ENCODE peak calls at places on chromosomes 11 and 22, in seven cellular contexts. X is PC-3, K is colonic mucosa, I is heart right ventricle, H is endodermal cell, U is cardiac muscle cell, B is osteoblast. M is an unnamed sample.

GRCh38 chr22:36163497-36163896 is 2.9 kb upstream of the APOL3 start:
- DNase-seq in B (no peak), I (no peak), H (no peak), X (no peak), U (no peak), K (no peak), M (no peak)

GRCh38 chr22:32852346-32853251 is 51.1 kb downstream of the TIMP3 start:
- DNase-seq in U (peak; percentile 72), K (peak; percentile 43), H (no peak), B (no peak), X (no peak), I (peak; percentile 76), M (no peak)

GRCh38 chr11:3221408-3222002 is 2.9 kb upstream of the MRGPRG start:
- DNase-seq in K (peak; percentile 15), H (no peak), U (no peak), X (no peak), I (peak; percentile 7), B (peak; percentile 87), M (no peak)

GRCh38 chr11:127259118-127259517 is 258.5 kb upstream of the KIRREL3 start:
- DNase-seq in I (no peak), H (no peak), X (no peak), B (no peak), K (no peak), U (no peak), M (no peak)

GRCh38 chr11:95335989-95336388 is 105.0 kb upstream of the SESN3 start:
- DNase-seq in H (peak; percentile 55), I (no peak), X (no peak), U (no peak), B (no peak), K (no peak), M (no peak)

GRCh38 chr11:71251761-71252433 is 480 bp downstream of the SHANK2 start:
- DNase-seq in I (peak; percentile 19), X (peak; percentile 59), U (peak; percentile 13), K (peak; percentile 55), H (peak; percentile 89), B (peak; percentile 89), M (peak; percentile 83)

GRCh38 chr11:60775420-60775961 is 9.6 kb upstream of the MS4A10 start:
- DNase-seq in X (peak; percentile 97), H (peak; percentile 96), I (peak; percentile 60), U (peak; percentile 96), B (peak; percentile 97), K (peak; percentile 84), M (peak; percentile 85)

GRCh38 chr11:70661763-70662501 is 263.6 kb downstream of the CTTN start:
- DNase-seq in K (no peak), I (no peak), H (peak; percentile 77), U (peak; percentile 22), X (no peak), B (peak; percentile 97), M (no peak)

GRCh38 chr11:8925711-8926110 is 7.0 kb downstream of the C11orf16 start:
- DNase-seq in B (no peak), X (no peak), I (no peak), H (no peak), K (no peak), U (no peak), M (no peak)

GRCh38 chr11:120376547-120377182 is 40.5 kb downstream of the ARHGEF12 start:
- DNase-seq in B (no peak), U (no peak), I (no peak), H (no peak), K (no peak), X (no peak), M (no peak)

GRCh38 chr11:128579790-128580504 is 7.4 kb downstream of the ETS1 start:
- DNase-seq in B (peak; percentile 36), K (no peak), U (no peak), X (peak; percentile 51), I (no peak), H (no peak), M (no peak)

GRCh38 chr11:86152006-86152862 is 83.3 kb upstream of the PICALM start:
- DNase-seq in H (no peak), U (peak; percentile 29), I (no peak), K (no peak), B (no peak), X (peak; percentile 22), M (no peak)

DNA sequence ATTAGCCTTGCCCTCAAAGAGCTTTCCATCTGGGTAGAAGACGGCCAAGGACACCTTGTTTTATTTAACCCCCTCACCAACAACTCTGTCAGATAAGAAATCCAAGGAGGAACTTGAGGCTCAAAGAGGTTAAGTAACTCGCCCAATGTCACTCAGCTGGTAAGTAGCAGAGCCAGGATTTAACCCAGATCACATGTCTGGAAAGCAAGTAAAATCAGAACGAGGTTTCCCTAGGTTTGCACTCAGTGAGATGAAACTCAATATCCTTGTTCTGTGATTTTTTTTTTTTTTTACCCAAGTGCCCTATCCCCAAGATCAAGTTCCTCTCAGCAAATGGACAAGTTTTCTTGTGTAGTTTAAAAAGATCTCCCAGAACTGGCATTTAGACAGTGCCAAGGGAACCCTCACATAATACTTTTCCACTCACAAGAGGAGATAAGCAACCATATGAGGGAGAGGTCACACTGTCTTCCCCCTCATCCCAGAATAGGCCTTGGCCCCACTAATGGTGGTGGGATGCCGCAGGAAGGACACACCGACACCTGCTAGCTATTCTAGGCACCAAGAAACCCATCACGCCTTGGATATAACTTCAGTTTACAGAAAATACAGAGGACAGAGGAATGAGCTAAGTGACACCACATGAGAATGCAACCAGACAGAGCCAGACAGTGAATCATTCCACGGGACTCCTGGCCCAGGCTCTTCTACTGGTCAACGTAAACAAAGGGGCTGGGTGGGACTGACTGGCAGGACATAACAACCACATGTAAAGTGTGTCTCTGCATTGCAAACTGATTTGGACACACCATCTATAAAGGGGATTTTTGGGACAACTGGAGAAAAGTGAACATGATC is 8.6 kb upstream of the ARAP1 start:
- DNase-seq in H (no peak), B (no peak), K (no peak), U (peak; percentile 35), I (no peak), X (no peak), M (no peak)
- H3K27ac ChIP-seq in H (no peak overlapping the region), B (no peak overlapping the region), K (no peak overlapping the region), U (no peak overlapping the region), I (no peak overlapping the region), X (no peak overlapping the region), M (no peak overlapping the region)

GRCh38 chr22:30605449-30606110 is 1.4 kb upstream of the TCN2 start:
- DNase-seq in H (peak; percentile 76), U (peak; percentile 61), I (peak; percentile 47), K (peak; percentile 79), B (peak; percentile 86), X (peak; percentile 58), M (no peak)
- H3K27ac ChIP-seq in H (peak overlapping the region; percentile 61), U (no peak overlapping the region), I (peak overlapping the region; percentile 84), K (peak overlapping the region; percentile 11), B (no peak overlapping the region), X (no peak overlapping the region), M (peak overlapping the region; percentile 88)

DNA sequence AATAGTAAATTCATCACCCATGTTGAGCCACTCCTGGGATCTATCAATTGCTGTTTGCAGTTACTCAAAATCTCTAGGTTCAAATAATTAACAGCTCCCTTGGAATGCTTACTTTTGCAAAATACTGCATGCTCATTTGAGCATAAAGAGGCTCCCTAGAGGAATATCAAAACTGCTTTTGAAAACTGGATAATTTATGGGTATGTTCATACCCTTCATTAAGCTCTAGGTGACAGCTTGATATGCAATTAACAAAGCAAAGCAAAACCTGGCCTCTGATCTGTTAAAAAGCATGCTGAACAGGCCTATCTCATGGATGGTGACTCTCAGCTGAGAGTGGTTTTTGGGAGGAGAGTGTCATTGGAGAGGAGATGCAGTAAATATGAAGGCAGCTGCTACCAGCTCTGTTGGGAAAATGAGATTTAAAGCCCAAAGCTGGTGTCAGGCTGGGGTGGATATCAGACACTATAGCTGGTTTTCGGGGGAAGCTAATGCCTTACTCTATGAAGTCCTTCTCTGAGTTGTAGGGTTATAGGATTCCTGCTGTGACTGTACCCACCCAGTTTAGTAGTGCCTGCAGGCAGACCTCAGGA is 110.9 kb downstream of the RASSF10 start:
- DNase-seq in I (no peak), B (no peak), X (peak; percentile 39), U (no peak), K (no peak), H (no peak), M (no peak)
- H3K27ac ChIP-seq in I (no peak overlapping the region), B (peak overlapping the region; percentile 85), X (peak overlapping the region; percentile 88), U (no peak overlapping the region), K (no peak overlapping the region), H (no peak overlapping the region), M (no peak overlapping the region)

GRCh38 chr11:33064033-33064825 is 24.9 kb downstream of the TCP11L1 start:
- DNase-seq in H (peak; percentile 42), B (peak; percentile 69), U (peak; percentile 11), K (no peak), I (no peak), X (no peak), M (no peak)
- H3K27ac ChIP-seq in H (no peak overlapping the region), B (peak overlapping the region; percentile 89), U (no peak overlapping the region), K (peak overlapping the region; percentile 6), I (peak overlapping the region; percentile 81), X (no peak overlapping the region), M (peak overlapping the region; percentile 60)

DNA sequence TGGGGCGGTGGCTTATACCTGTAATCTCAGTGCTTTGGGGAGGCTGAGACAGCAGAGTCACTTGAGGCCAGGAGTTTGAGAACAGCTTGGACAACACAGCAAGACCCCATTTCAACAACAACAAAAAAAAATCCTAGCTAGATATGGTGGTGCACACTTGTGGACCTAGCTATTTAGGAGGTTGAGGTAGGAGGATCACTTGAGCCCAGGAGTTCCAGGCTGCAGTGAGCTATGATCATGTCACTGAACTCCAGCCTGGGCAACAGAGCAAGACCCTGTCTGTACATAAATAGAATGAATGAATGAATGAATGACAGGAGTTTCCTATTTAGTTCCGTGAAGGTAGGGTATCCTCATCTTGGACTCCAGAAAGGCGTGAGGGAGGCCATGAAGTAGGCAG is 107.0 kb downstream of the OSBP2 start:
- DNase-seq in B (no peak), H (no peak), I (no peak), U (no peak), K (no peak), X (no peak), M (no peak)
- H3K27ac ChIP-seq in B (no peak overlapping the region), H (no peak overlapping the region), I (no peak overlapping the region), U (no peak overlapping the region), K (no peak overlapping the region), X (no peak overlapping the region), M (no peak overlapping the region)

GRCh38 chr22:37742374-37743092 is 45.7 kb downstream of the TRIOBP start:
- DNase-seq in K (no peak), I (no peak), H (no peak), B (peak; percentile 95), X (peak; percentile 92), U (peak; percentile 88), M (no peak)
- H3K27ac ChIP-seq in K (peak overlapping the region; percentile 44), I (peak overlapping the region; percentile 40), H (no peak overlapping the region), B (peak overlapping the region; percentile 65), X (peak overlapping the region; percentile 62), U (no peak overlapping the region), M (no peak overlapping the region)